ENCODE peak calls at places on chromosome 12, in ten cellular contexts. R, P, U, Q, N, Y, M, D, E and W are unnamed samples.

GRCh38 chr12:50659690-50660424 is 104.0 kb upstream of the ATF1 start:
- DNase-seq in Q (no peak), E (no peak), Y (no peak), U (no peak), R (no peak), P (no peak), N (no peak), M (no peak), D (no peak), W (no peak)

GRCh38 chr12:123931686-123932321 is 40.8 kb downstream of the CCDC92 start:
- DNase-seq in Q (no peak), Y (peak), P (no peak), D (no peak), U (no peak), N (peak), E (no peak), R (no peak), M (no peak), W (no peak)

GRCh38 chr12:10395390-10395998 is 5.7 kb upstream of the KLRK1 start:
- DNase-seq in E (no peak), P (no peak), R (no peak), Q (peak), N (no peak), M (no peak), Y (no peak), U (peak), D (peak), W (no peak)

GRCh38 chr12:78002878-78003277 is 172.2 kb downstream of the NAV3 start:
- DNase-seq in P (no peak), Y (no peak), R (no peak), D (no peak), Q (no peak), N (no peak), M (peak), U (no peak), E (no peak), W (no peak)

GRCh38 chr12:124396544-124397398 is 101.9 kb downstream of the RFLNA start:
- DNase-seq in N (no peak), U (no peak), M (peak), Q (no peak), D (peak), R (peak), E (no peak), P (peak), Y (no peak), W (peak)

GRCh38 chr12:124379379-124379937 is 84.6 kb downstream of the RFLNA start:
- DNase-seq in Y (no peak), D (no peak), U (no peak), M (no peak), P (no peak), R (no peak), N (no peak), E (no peak), Q (no peak), W (no peak)

GRCh38 chr12:47557401-47557800 is 148.4 kb downstream of the RPAP3 start:
- DNase-seq in R (no peak), M (no peak), Q (no peak), N (no peak), P (no peak), U (no peak), E (no peak), Y (no peak), D (no peak), W (no peak)

GRCh38 chr12:46959484-46959883 is 119.9 kb upstream of the PCED1B start:
- DNase-seq in U (peak), N (no peak), Q (no peak), M (no peak), Y (no peak), R (no peak), D (no peak), E (no peak), P (no peak), W (no peak)

GRCh38 chr12:58537278-58537677 is 383.0 kb downstream of the LRIG3 start:
- DNase-seq in R (no peak), P (no peak), Q (no peak), E (no peak), M (no peak), Y (no peak), D (no peak), N (no peak), U (peak), W (no peak)

GRCh38 chr12:51923506-51924365 is 16.4 kb downstream of the ACVRL1 start:
- DNase-seq in R (peak), D (peak), Y (peak), U (no peak), M (no peak), P (peak), N (peak), E (no peak), Q (peak), W (no peak)

GRCh38 chr12:94174576-94174975 is 26.2 kb downstream of the PLXNC1 start:
- DNase-seq in P (no peak), U (no peak), Y (no peak), R (no peak), E (no peak), M (no peak), Q (no peak), N (no peak), D (no peak), W (no peak)

GRCh38 chr12:75599061-75599460 is 87.7 kb upstream of the KRR1 start:
- DNase-seq in E (no peak), P (no peak), U (no peak), M (no peak), N (no peak), Q (no peak), R (no peak), D (no peak), Y (no peak), W (no peak)

GRCh38 chr12:92543872-92544271 is 158.9 kb upstream of the PLEKHG7 start:
- DNase-seq in R (peak), N (no peak), E (no peak), U (no peak), Y (no peak), Q (no peak), M (no peak), P (no peak), D (no peak), W (no peak)

GRCh38 chr12:115259968-115260806 is 576.2 kb upstream of the TBX3 start:
- DNase-seq in R (no peak), U (no peak), D (no peak), E (no peak), Y (no peak), P (no peak), M (no peak), Q (no peak), N (no peak), W (no peak)

GRCh38 chr12:96329545-96329944 is 70.7 kb downstream of the CDK17 start:
- DNase-seq in P (no peak), N (no peak), U (no peak), D (no peak), Y (no peak), E (no peak), R (no peak), Q (no peak), M (no peak), W (no peak)

GRCh38 chr12:57435288-57435687 is 704 bp downstream of the INHBC start:
- DNase-seq in U (no peak), R (no peak), M (peak), N (no peak), Y (no peak), Q (no peak), E (no peak), D (no peak), P (no peak), W (no peak)

GRCh38 chr12:96263449-96263902 is 69.3 kb downstream of the ELK3 start:
- DNase-seq in Q (no peak), D (no peak), N (no peak), P (peak), U (no peak), Y (no peak), R (no peak), E (no peak), M (no peak), W (no peak)